ENCODE peak calls at places on chromosome 6, in five cellular contexts. G is naive B cell; D is CD8-positive, alpha-beta memory T cell; I is mammary epithelial cell; Z is stimulated activated naive CD8-positive, alpha-beta T cell treated with anti-CD3 and anti-CD28 coated beads, Interleukin-15, Interleukin-2, amounts not matched to agents 100 U/mL and 50 U/mL, for 24 hours. M is an unnamed sample.

GRCh38 chr6:148700713-148701392 is 46.0 kb upstream of the UST start:
- DNase-seq in I (peak), G (peak), D (no peak), Z (no peak), M (peak)

GRCh38 chr6:88360203-88360797 is 194.2 kb upstream of the CNR1 start:
- DNase-seq in G (no peak), D (no peak), Z (no peak), I (peak), M (no peak)

GRCh38 chr6:112317461-112317860 is 29.7 kb upstream of the RFPL4B start:
- DNase-seq in D (no peak), I (no peak), Z (no peak), G (no peak), M (no peak)

GRCh38 chr6:133726188-133726587 is 162.7 kb upstream of the TCF21 start:
- DNase-seq in G (no peak), Z (no peak), D (no peak), I (no peak), M (no peak)

GRCh38 chr6:9204171-9204570 is 768.8 kb upstream of the SLC35B3 start:
- DNase-seq in D (no peak), Z (no peak), I (peak), G (no peak), M (no peak)

GRCh38 chr6:160275511-160276003 is 16.9 kb upstream of the SLC22A2 start:
- DNase-seq in G (no peak), I (no peak), D (no peak), Z (no peak), M (no peak)

GRCh38 chr6:134984821-134985220 is 34.9 kb upstream of the ALDH8A1 start:
- DNase-seq in I (peak), D (no peak), G (no peak), Z (no peak), M (no peak)

GRCh38 chr6:35086636-35087360 is 54.3 kb downstream of the TCP11 start:
- DNase-seq in I (no peak), D (no peak), G (no peak), Z (no peak), M (no peak)

GRCh38 chr6:6230286-6230685 is 90.2 kb downstream of the F13A1 start:
- DNase-seq in G (no peak), Z (no peak), D (no peak), I (no peak), M (no peak)

GRCh38 chr6:45647341-45648138 is 269.8 kb upstream of the SUPT3H start:
- DNase-seq in D (no peak), I (peak), Z (no peak), G (no peak), M (no peak)

GRCh38 chr6:76418657-76419217 is 346.3 kb upstream of the IMPG1 start:
- DNase-seq in Z (no peak), D (no peak), I (no peak), G (no peak), M (no peak)

GRCh38 chr6:130500693-130501092 is 134.9 kb downstream of the TMEM200A start:
- DNase-seq in D (no peak), G (no peak), Z (no peak), I (no peak), M (no peak)

GRCh38 chr6:46684771-46685170 is 2.9 kb upstream of the TDRD6 start:
- DNase-seq in I (peak), Z (no peak), D (no peak), G (no peak), M (no peak)

GRCh38 chr6:118639054-118639964 is 12.1 kb downstream of the CEP85L start:
- DNase-seq in Z (no peak), I (no peak), G (no peak), D (no peak), M (no peak)

GRCh38 chr6:91462236-91462635 is 875.4 kb upstream of the MAP3K7 start:
- DNase-seq in I (no peak), Z (no peak), D (no peak), G (no peak), M (no peak)

GRCh38 chr6:74764486-74764885 is 441.4 kb downstream of the COL12A1 start:
- DNase-seq in D (no peak), Z (no peak), G (no peak), I (no peak), M (no peak)

GRCh38 chr6:33878541-33878940 is 74.7 kb upstream of the MLN start:
- DNase-seq in G (no peak), D (no peak), Z (no peak), I (no peak), M (no peak)

GRCh38 chr6:128327890-128328289 is 192.5 kb downstream of the PTPRK start:
- DNase-seq in I (no peak), D (no peak), Z (peak), G (peak), M (peak)

GRCh38 chr6:125942677-125943527 is 13.7 kb upstream of the HINT3 start:
- DNase-seq in I (peak), G (no peak), D (no peak), Z (no peak), M (no peak)

GRCh38 chr6:21898107-21898796 is 304.7 kb downstream of the SOX4 start:
- DNase-seq in Z (no peak), G (no peak), I (peak), D (no peak), M (no peak)

GRCh38 chr6:37456126-37456525 is 23.1 kb downstream of the CMTR1 start:
- DNase-seq in I (peak), Z (no peak), G (no peak), D (no peak), M (no peak)

GRCh38 chr6:159929819-159930218 is 39.0 kb downstream of the MAS1 start:
- DNase-seq in I (no peak), Z (peak), G (no peak), D (peak), M (no peak)

GRCh38 chr6:123803862-123804681 is at the start of gene NKAIN2:
- DNase-seq in I (peak), D (no peak), G (no peak), Z (peak), M (no peak)

GRCh38 chr6:15464211-15464725 is 198.6 kb downstream of the DTNBP1 start:
- DNase-seq in Z (peak), G (peak), D (peak), I (no peak), M (peak)

GRCh38 chr6:72216222-72217106 is 330.1 kb downstream of the RIMS1 start:
- DNase-seq in D (no peak), G (no peak), Z (no peak), I (no peak), M (no peak)

GRCh38 chr6:45677381-45677992 is 299.8 kb upstream of the SUPT3H start:
- DNase-seq in G (peak), I (no peak), Z (peak), D (peak), M (peak)